ENCODE peak calls at places on chromosomes 6 and 20, in eight cellular contexts. R, A, C, N, E, G, V and D are unnamed samples. For H3K27me3, the result is how much of the 10 kb centered on the place peaks cover.

GRCh38 chr20:11274137-11274536 is 600.3 kb upstream of the JAG1 start:
- DNase-seq in R (peak), A (peak), C (peak), N (peak), E (peak), G (peak), V (peak), D (peak)

GRCh38 chr20:59392741-59393140 is 92.3 kb downstream of the EDN3 start:
- DNase-seq in R (no peak), A (no peak), C (no peak), N (no peak), E (no peak), G (no peak), V (no peak), D (no peak)

GRCh38 chr20:16691381-16691780 is 38.4 kb upstream of the SNRPB2 start:
- DNase-seq in R (no peak), A (no peak), C (no peak), N (no peak), E (no peak), G (no peak), V (no peak), D (no peak)

GRCh38 chr6:169371344-169372144 is 117.9 kb upstream of the THBS2 start:
- DNase-seq in R (peak), A (no peak), C (peak), N (no peak), E (peak), G (peak), V (peak), D (peak)

GRCh38 chr6:3489032-3489757 is 32.3 kb upstream of the SLC22A23 start:
- DNase-seq in R (peak), A (peak), C (peak), N (no peak), E (no peak), G (no peak), V (no peak), D (no peak)

GRCh38 chr20:45500022-45500421 is 15.4 kb downstream of the SPINT3 start:
- DNase-seq in R (no peak), A (peak), C (no peak), N (no peak), E (no peak), G (no peak), V (no peak), D (no peak)

GRCh38 chr20:5486377-5487054 is 169.8 kb upstream of the PROKR2 start:
- DNase-seq in R (no peak), A (no peak), C (no peak), N (no peak), E (no peak), G (no peak), V (no peak), D (no peak)

GRCh38 chr6:21887301-21888185 is 294.0 kb downstream of the SOX4 start:
- DNase-seq in R (no peak), A (peak), C (no peak), N (no peak), E (no peak), G (no peak), V (no peak), D (no peak)

GRCh38 chr6:139722540-139722939 is 348.1 kb upstream of the CITED2 start:
- DNase-seq in R (no peak), A (no peak), C (no peak), N (no peak), E (no peak), G (no peak), V (no peak), D (no peak)

GRCh38 chr6:32355018-32355417 is 16.7 kb downstream of the TSBP1 start:
- DNase-seq in R (no peak), A (no peak), C (no peak), N (no peak), E (no peak), G (no peak), V (no peak), D (no peak)

GRCh38 chr6:21500894-21501293 is 92.7 kb upstream of the SOX4 start:
- DNase-seq in R (no peak), A (no peak), C (no peak), N (no peak), E (no peak), G (no peak), V (no peak), D (no peak)

GRCh38 chr6:52815167-52816092 is 11.8 kb upstream of the GSTA1 start:
- DNase-seq in R (peak), A (peak), C (peak), N (peak), E (peak), G (peak), V (peak), D (peak)

GRCh38 chr6:130853555-130854183 is 26.5 kb downstream of the SMLR1 start:
- DNase-seq in R (peak), A (no peak), C (peak), N (no peak), E (no peak), G (peak), V (no peak), D (no peak)

GRCh38 chr6:120965814-120966213 is 368.5 kb downstream of the TBC1D32 start:
- DNase-seq in R (no peak), A (peak), C (no peak), N (no peak), E (peak), G (no peak), V (no peak), D (no peak)

GRCh38 chr6:111709615-111710398 is 104.1 kb upstream of the TRAF3IP2 start:
- DNase-seq in R (peak), A (peak), C (peak), N (peak), E (peak), G (peak), V (peak), D (peak)

GRCh38 chr6:5084192-5084786 is 852 bp upstream of the PPP1R3G start:
- DNase-seq in R (peak), A (no peak), C (no peak), N (no peak), E (no peak), G (peak), V (peak), D (peak)

GRCh38 chr20:24776755-24777271 is 172.3 kb upstream of the CST7 start:
- DNase-seq in R (no peak), A (no peak), C (no peak), N (no peak), E (no peak), G (no peak), V (no peak), D (no peak)

GRCh38 chr20:50121858-50122271 is 8.9 kb upstream of the UBE2V1 start:
- DNase-seq in R (peak), A (peak), C (peak), N (no peak), E (no peak), G (no peak), V (peak), D (no peak)

GRCh38 chr20:25273541-25274358 is 25.9 kb downstream of the PYGB start:
- DNase-seq in R (no peak), A (no peak), C (no peak), N (no peak), E (no peak), G (no peak), V (no peak), D (no peak)

GRCh38 chr6:169850154-169850553 is 98.7 kb downstream of the ERMARD start:
- DNase-seq in R (no peak), A (no peak), C (no peak), N (no peak), E (no peak), G (no peak), V (no peak), D (no peak)

GRCh38 chr20:21251278-21251677 is 51.9 kb upstream of the XRN2 start:
- DNase-seq in R (no peak), A (peak), C (no peak), N (no peak), E (no peak), G (no peak), V (no peak), D (no peak)

DNA sequence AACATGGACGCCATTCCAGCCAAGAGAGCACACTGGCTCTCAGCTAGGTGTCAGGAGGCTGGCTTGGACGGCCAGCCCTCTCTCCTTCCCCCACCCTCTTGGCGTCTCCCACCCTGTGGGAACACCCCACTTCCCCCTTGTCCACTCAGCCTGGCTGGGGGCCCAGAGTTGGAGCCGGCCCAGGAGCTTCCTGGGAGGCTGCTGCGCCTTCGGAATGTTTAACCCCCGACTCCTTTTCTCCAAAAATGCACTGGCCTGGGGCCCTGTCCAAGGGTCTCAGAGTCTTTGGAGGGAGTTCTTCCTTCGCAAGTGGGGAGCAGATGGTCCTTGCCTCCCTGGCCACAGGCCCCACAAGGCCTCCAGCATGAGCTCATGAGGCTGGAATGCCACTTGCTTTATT is 4.1 kb downstream of the ADAM33 start:
- DNase-seq in R (no peak), A (no peak), C (peak), N (no peak), E (no peak), G (no peak), V (no peak), D (no peak)
- H3K27me3 ChIP-seq in R (under half), A (under half), C (under half), N (half or more), E (under half), G (under half), V (under half), D (under half)

GRCh38 chr6:34090935-34091334 is 55.0 kb downstream of the GRM4 start:
- DNase-seq in R (no peak), A (no peak), C (no peak), N (no peak), E (no peak), G (no peak), V (no peak), D (no peak)

GRCh38 chr6:34093206-34093605 is 52.7 kb downstream of the GRM4 start:
- DNase-seq in R (no peak), A (no peak), C (no peak), N (no peak), E (no peak), G (no peak), V (no peak), D (no peak)

GRCh38 chr6:34093854-34094430 is 51.9 kb downstream of the GRM4 start:
- DNase-seq in R (no peak), A (no peak), C (no peak), N (no peak), E (no peak), G (no peak), V (no peak), D (no peak)

GRCh38 chr6:34094474-34095135 is 51.3 kb downstream of the GRM4 start:
- DNase-seq in R (no peak), A (no peak), C (no peak), N (no peak), E (no peak), G (no peak), V (no peak), D (no peak)

GRCh38 chr6:34092631-34093030 is 53.3 kb downstream of the GRM4 start:
- DNase-seq in R (no peak), A (no peak), C (no peak), N (no peak), E (no peak), G (no peak), V (no peak), D (no peak)
- H3K4me2 ChIP-seq in R (no peak), A (no peak), C (no peak), N (no peak), E (no peak), G (no peak), V (no peak), D (no peak)

DNA sequence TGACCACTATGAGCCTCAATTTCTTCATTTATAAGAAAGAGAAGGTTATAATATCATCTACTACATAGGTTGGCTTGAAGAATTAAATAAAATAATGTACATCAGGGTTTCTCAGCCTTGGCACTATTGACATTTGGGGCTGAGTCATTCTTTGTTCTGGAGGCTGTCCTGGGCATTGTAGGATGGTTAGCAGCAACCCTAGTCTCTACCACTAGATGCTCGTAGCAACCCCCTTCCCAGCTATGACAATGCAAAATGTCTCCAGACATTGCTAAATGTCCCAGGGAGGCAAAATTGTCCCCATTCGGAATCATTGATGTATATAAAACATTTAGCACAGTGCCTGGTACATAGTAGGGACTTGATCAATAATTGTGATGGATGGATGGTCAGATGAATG is 152.1 kb downstream of the KHDC1L start:
- DNase-seq in R (peak), A (peak), C (peak), N (no peak), E (no peak), G (no peak), V (no peak), D (no peak)
- TF ChIP-seq EZH2phosphoT487 in R (no peak), A (no peak), C (no peak), N (no peak), E (no peak), G (no peak), V (no peak), D (no peak)

DNA sequence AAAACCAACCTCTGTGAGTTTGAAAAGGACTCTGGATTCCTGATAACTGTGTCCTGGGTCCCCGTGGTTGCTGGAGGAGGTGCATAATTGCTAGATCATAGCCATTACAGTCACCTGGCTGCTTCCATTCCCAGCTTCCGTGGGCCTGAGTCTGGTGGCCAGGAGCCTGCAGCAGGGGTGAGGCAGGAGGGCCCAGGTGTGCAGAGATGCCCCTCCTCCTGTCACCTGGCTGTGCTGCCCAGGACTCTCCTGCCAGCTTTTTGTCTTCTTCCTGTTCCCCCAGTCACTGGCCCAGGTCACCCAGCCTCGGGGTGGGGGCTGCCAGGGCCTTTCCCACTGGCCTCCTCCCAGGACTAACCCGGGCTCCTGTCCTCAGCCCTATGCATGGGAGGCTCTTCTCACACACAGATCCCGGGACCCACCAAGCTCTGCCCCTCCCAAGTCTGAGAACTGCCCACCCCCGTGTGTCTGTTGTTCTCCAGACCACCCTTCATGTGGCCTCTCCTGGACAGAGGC is 30.0 kb downstream of the RAET1L start:
- DNase-seq in R (no peak), A (no peak), C (no peak), N (no peak), E (no peak), G (no peak), V (no peak), D (no peak)
- H3K27me3 ChIP-seq in R (half or more), A (under half), C (half or more), N (under half), E (under half), G (half or more), V (under half), D (half or more)

GRCh38 chr6:69704916-69705315 is 91.9 kb downstream of the LMBRD1 start:
- DNase-seq in R (no peak), A (no peak), C (no peak), N (no peak), E (no peak), G (no peak), V (no peak), D (no peak)

GRCh38 chr6:69705954-69706353 is 90.9 kb downstream of the LMBRD1 start:
- DNase-seq in R (peak), A (no peak), C (no peak), N (no peak), E (no peak), G (no peak), V (no peak), D (peak)

GRCh38 chr6:69706724-69707123 is 90.1 kb downstream of the LMBRD1 start:
- DNase-seq in R (no peak), A (no peak), C (no peak), N (no peak), E (no peak), G (no peak), V (no peak), D (no peak)
- H3K4me2 ChIP-seq in R (no peak), A (no peak), C (no peak), N (no peak), E (no peak), G (no peak), V (no peak), D (no peak)

GRCh38 chr6:154508573-154509375 is 1.7 kb downstream of the CNKSR3 start:
- DNase-seq in R (no peak), A (peak), C (peak), N (no peak), E (no peak), G (peak), V (peak), D (no peak)
- TF ChIP-seq EZH2phosphoT487 in R (no peak), A (no peak), C (no peak), N (no peak), E (no peak), G (no peak), V (no peak), D (no peak)

GRCh38 chr20:6764619-6765018 is 2.9 kb upstream of the BMP2 start:
- DNase-seq in R (no peak), A (no peak), C (no peak), N (no peak), E (no peak), G (no peak), V (no peak), D (no peak)
- H3K27me3 ChIP-seq in R (under half), A (under half), C (under half), N (under half), E (under half), G (under half), V (under half), D (under half)